ENCODE peak calls at places on chromosomes 7 and 10, in six cellular contexts. W is IMR-90, Z is H9, F is neuronal stem cell, X is mesendoderm, D is H1. T is an unnamed sample.

GRCh38 chr7:132457658-132458057 is 118.6 kb downstream of the PLXNA4 start:
- DNase-seq in X (no peak), W (no peak), D (no peak), Z (no peak), F (no peak), T (no peak)

GRCh38 chr7:75723444-75723843 is 15.3 kb downstream of the HIP1 start:
- DNase-seq in W (no peak), Z (no peak), X (no peak), D (no peak), F (no peak), T (no peak)

GRCh38 chr7:16078076-16078952 is 343.0 kb downstream of the CRPPA start:
- DNase-seq in X (peak), F (peak), D (no peak), W (peak), Z (no peak), T (peak)

GRCh38 chr7:148495614-148496013 is 95.0 kb upstream of the C7orf33 start:
- DNase-seq in X (no peak), F (no peak), W (no peak), D (no peak), Z (no peak), T (no peak)

GRCh38 chr10:121531830-121532178 is 66.4 kb downstream of the FGFR2 start:
- DNase-seq in X (no peak), W (no peak), D (no peak), Z (no peak), F (no peak), T (no peak)

GRCh38 chr7:35593896-35594295 is 101.0 kb downstream of the HERPUD2 start:
- DNase-seq in D (peak), Z (peak), W (no peak), F (peak), X (peak), T (no peak)

GRCh38 chr7:24963218-24963617 is 16.8 kb downstream of the OSBPL3 start:
- DNase-seq in D (no peak), Z (no peak), W (peak), F (no peak), X (no peak), T (no peak)

GRCh38 chr10:65335311-65335710 is 1590.5 kb upstream of the LRRTM3 start:
- DNase-seq in W (no peak), D (no peak), X (no peak), F (no peak), Z (no peak), T (no peak)

GRCh38 chr10:5813091-5813340 is 218 bp downstream of the GDI2 start:
- DNase-seq in W (no peak), F (no peak), Z (no peak), D (no peak), X (no peak), T (no peak)
- H3K18ac ChIP-seq in W (peak), F (peak), Z (peak), D (peak), X (peak), T (peak)

DNA sequence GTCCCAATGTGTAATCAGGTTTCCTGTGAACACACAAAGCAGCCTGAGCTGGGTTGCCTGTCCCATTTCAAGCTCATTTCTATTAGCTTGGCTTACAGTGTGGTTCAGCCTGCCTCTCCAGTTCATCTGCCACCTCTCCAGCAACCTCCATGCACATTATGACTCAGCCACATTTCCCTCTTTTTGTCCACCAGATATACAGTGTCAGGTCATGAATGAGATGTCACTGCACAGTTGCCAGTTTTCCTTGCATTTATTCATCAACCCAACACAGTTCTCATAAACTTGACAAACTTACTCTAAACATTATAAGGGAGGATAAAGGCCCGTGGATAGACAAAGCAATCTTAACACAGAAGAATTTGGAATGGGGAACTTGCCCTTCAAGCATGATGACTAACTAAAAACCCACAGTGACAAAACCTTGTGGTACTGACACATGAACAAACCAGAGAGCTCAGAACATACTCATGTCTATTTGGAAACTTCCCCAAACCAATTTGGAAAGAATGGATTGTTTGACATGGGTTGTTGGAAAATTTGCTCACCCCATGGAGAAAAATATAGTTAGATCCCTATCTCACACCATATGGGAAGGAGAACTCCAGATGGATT is 2.5 kb upstream of the CFAP58 start:
- DNase-seq in W (peak), X (no peak), Z (no peak), F (no peak), D (no peak), T (peak)
- H3K4me2 ChIP-seq in W (no peak), X (no peak), Z (no peak), F (no peak), D (no peak), T (no peak)

DNA sequence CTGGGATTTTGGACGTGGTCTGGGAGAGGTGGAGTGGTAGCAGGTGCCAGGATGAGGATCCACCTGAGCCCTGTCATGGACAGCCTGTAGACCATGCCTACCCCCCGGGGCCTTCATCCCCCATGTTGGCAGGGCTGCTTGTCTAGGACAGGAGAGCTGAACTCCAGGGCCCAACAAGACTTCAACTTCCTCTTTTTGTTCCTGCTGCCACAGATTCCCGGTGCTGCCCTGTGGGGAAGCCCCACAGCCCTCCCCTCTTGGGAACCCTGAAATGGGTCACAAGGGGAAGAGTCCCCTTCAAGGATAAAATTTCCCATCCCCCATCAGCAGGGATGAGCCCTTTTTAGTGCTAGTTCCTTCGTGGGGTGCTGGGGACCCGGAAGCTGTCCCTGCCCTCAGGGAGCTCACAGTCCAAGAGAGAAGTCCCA is 1.3 kb upstream of the CUEDC2 start:
- DNase-seq in D (no peak), X (no peak), Z (no peak), F (no peak), W (no peak), T (no peak)
- H4K8ac ChIP-seq in D (no peak), X (no peak), Z (no peak), F (no peak), W (no peak), T (no peak)

GRCh38 chr7:100694196-100694745 is at the start of gene GIGYF1:
- DNase-seq in X (peak), F (no peak), W (peak), Z (peak), D (peak), T (peak)
- H3K18ac ChIP-seq in X (peak), F (peak), W (peak), Z (peak), D (peak), T (peak)

GRCh38 chr7:116979430-116979829 is 26.1 kb downstream of the ST7 start:
- DNase-seq in Z (no peak), F (no peak), D (no peak), W (no peak), X (peak), T (no peak)
- H3K4me2 ChIP-seq in Z (no peak), F (no peak), D (no peak), W (peak), X (no peak), T (no peak)

DNA sequence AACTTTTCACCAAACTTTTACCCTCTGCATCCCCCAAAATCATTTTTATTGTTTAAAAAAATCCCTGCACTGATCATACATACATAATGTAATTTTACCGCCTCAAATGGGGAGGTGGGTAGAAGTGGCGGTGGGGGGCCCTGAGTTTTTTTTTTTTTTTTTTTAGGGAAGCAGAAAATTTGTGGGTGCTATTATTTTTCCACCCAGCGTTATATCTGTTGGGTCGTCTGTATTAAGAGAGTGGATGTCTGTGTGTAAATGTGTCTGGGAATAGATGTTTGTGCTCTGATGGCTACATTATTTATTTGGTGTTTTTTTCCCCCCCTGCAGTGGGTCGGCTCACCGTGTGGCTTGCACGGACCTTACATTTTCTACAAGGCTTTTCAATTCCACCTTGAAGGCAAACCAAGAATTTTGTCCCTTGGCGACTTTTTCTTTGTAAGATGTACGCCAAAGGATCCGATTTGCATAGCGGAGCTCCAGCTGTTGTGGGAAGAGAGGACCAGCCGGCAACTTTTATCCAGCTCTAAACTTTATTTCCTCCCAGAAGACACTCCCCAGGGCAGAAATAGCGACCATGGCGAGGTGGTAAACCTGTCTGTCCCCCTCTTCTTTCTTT is 439 bp downstream of the ARID5B start:
- DNase-seq in Z (no peak), X (peak), F (peak), W (no peak), D (peak), T (peak)
- H4K8ac ChIP-seq in Z (no peak), X (no peak), F (no peak), W (peak), D (no peak), T (no peak)

DNA sequence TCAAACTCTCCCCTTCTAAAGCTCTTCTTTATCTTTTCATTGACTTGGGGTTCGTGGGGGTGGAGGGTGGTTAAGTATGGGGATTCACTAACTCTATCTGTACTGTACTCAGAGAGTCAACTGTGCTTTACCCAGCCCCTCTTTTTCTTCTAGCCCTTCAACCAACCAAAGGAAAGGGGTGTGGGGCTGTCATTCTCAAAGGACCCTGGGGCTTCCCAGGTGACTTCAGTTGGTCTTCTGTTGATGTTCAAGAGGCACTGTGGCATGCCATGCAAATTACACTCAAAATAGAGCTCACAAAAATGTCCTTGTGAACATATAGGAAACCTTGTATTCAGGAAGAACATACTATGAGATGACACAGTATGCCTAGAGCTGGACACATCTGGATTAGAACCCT is 16.9 kb upstream of the RHOBTB1 start:
- DNase-seq in Z (no peak), F (no peak), W (no peak), X (no peak), D (no peak), T (no peak)
- H3K18ac ChIP-seq in Z (no peak), F (no peak), W (no peak), X (no peak), D (no peak), T (no peak)

GRCh38 chr7:113122657-113123252 is 4.4 kb upstream of the SMIM30 start:
- DNase-seq in Z (no peak), W (no peak), D (no peak), F (no peak), X (no peak), T (no peak)
- H3K4me2 ChIP-seq in Z (no peak), W (no peak), D (no peak), F (no peak), X (no peak), T (no peak)

DNA sequence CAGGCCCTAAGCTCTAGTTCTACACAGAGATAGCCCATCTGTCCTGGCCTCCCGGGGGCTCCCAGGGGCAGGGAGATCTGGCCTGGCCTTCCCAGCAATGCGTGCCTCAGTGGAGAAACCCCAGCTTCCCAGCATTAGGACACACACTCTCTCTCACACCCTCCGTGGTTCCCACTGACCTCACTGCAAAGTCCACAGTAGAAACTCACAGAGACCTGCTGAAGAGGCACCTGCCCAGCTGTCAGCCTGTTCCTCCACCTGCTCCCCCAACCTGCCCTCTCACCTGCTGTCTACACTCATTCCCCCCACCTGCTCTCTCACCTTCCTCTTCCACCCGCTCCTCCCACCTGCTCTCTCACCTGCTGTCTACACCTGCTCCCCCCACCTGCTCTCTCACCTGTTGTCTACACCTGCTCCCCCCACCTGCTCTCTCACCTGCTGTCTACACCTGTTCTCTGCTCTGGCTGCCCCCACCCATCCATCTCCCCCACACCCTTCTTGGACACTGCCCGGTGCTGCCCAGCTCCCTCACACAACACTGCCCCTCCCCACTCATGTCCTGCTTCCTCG is 21.1 kb upstream of the PFKP start:
- DNase-seq in W (no peak), D (no peak), X (no peak), F (no peak), Z (no peak), T (no peak)
- H4K8ac ChIP-seq in W (peak), D (no peak), X (no peak), F (no peak), Z (no peak), T (peak)

T was measured in trophoblast cell.